ENCODE peak calls at places on chromosomes 16 and 17, in five cellular contexts. One of them, this sample, is unnamed.

GRCh38 chr17:65850486-65850885 is 289.0 kb upstream of the AXIN2 start:
- DNase-seq in tibial nerve: no peak
- DNase-seq in ovary: no peak
- DNase-seq in thyroid gland: no peak
- DNase-seq in H54: peak
- DNase-seq in this sample: no peak

GRCh38 chr17:71383111-71383510 is 737.7 kb upstream of the SOX9 start:
- DNase-seq in thyroid gland: no peak
- DNase-seq in tibial nerve: no peak
- DNase-seq in H54: no peak
- DNase-seq in ovary: no peak
- DNase-seq in this sample: no peak

GRCh38 chr17:40349477-40350409 is 14.8 kb downstream of the GJD3 start:
- DNase-seq in H54: no peak
- DNase-seq in thyroid gland: no peak
- DNase-seq in ovary: peak
- DNase-seq in tibial nerve: no peak
- DNase-seq in this sample: peak

GRCh38 chr17:77325826-77326581 is 185.2 kb downstream of the SEC14L1 start:
- DNase-seq in H54: no peak
- DNase-seq in ovary: no peak
- DNase-seq in tibial nerve: no peak
- DNase-seq in thyroid gland: peak
- DNase-seq in this sample: no peak

GRCh38 chr17:41772218-41772585 is 14.3 kb downstream of the JUP start:
- DNase-seq in tibial nerve: no peak
- DNase-seq in ovary: no peak
- DNase-seq in thyroid gland: peak
- DNase-seq in H54: no peak
- DNase-seq in this sample: no peak

GRCh38 chr17:81854974-81855774 is 5.2 kb downstream of the P4HB start:
- DNase-seq in ovary: no peak
- DNase-seq in tibial nerve: no peak
- DNase-seq in H54: no peak
- DNase-seq in thyroid gland: no peak
- DNase-seq in this sample: peak

GRCh38 chr17:19327039-19327776 is 35.3 kb downstream of the B9D1 start:
- DNase-seq in H54: peak
- DNase-seq in thyroid gland: no peak
- DNase-seq in ovary: no peak
- DNase-seq in tibial nerve: no peak
- DNase-seq in this sample: no peak

GRCh38 chr16:89720859-89721643 is at the start of the genes VPS9D1 and ZNF276:
- DNase-seq in thyroid gland: peak
- DNase-seq in ovary: peak
- DNase-seq in H54: peak
- DNase-seq in tibial nerve: peak
- DNase-seq in this sample: peak

GRCh38 chr17:79561486-79562116 is 49.2 kb downstream of the RBFOX3 start:
- DNase-seq in H54: no peak
- DNase-seq in thyroid gland: no peak
- DNase-seq in ovary: no peak
- DNase-seq in tibial nerve: no peak
- DNase-seq in this sample: no peak

GRCh38 chr16:81445143-81445922 is 725 bp downstream of the CMIP start:
- DNase-seq in H54: peak
- DNase-seq in ovary: peak
- DNase-seq in tibial nerve: no peak
- DNase-seq in thyroid gland: peak
- DNase-seq in this sample: peak

GRCh38 chr16:82027629-82028035 is 7.4 kb upstream of the HSD17B2 start:
- DNase-seq in H54: no peak
- DNase-seq in tibial nerve: no peak
- DNase-seq in ovary: no peak
- DNase-seq in thyroid gland: no peak
- DNase-seq in this sample: no peak

GRCh38 chr16:87003414-87003755 is 313.8 kb downstream of the C16orf95 start:
- DNase-seq in H54: no peak
- DNase-seq in ovary: no peak
- DNase-seq in thyroid gland: no peak
- DNase-seq in tibial nerve: no peak
- DNase-seq in this sample: no peak

GRCh38 chr17:40516581-40517285 is 15.3 kb upstream of the TNS4 start:
- DNase-seq in H54: peak
- DNase-seq in thyroid gland: peak
- DNase-seq in tibial nerve: no peak
- DNase-seq in ovary: no peak
- DNase-seq in this sample: no peak

GRCh38 chr17:7634384-7634783 is 4.4 kb downstream of the SHBG start:
- DNase-seq in tibial nerve: peak
- DNase-seq in H54: no peak
- DNase-seq in ovary: peak
- DNase-seq in thyroid gland: peak
- DNase-seq in this sample: peak

GRCh38 chr17:65666869-65667268 is 105.4 kb upstream of the AXIN2 start:
- DNase-seq in thyroid gland: no peak
- DNase-seq in H54: no peak
- DNase-seq in ovary: no peak
- DNase-seq in tibial nerve: no peak
- DNase-seq in this sample: no peak

GRCh38 chr17:30824002-30824355 is 513 bp downstream of the CRLF3 start:
- DNase-seq in thyroid gland: no peak
- DNase-seq in tibial nerve: no peak
- DNase-seq in ovary: peak
- DNase-seq in H54: peak
- DNase-seq in this sample: peak

GRCh38 chr16:85838876-85839585 is 39.5 kb downstream of the COX4I1 start:
- DNase-seq in tibial nerve: no peak
- DNase-seq in ovary: no peak
- DNase-seq in thyroid gland: no peak
- DNase-seq in H54: no peak
- DNase-seq in this sample: no peak

GRCh38 chr16:71367243-71367976 is 8.9 kb downstream of the CALB2 start:
- DNase-seq in thyroid gland: peak
- DNase-seq in ovary: no peak
- DNase-seq in H54: peak
- DNase-seq in tibial nerve: no peak
- DNase-seq in this sample: peak

GRCh38 chr16:76800196-76800595 is 390.8 kb upstream of the MON1B start:
- DNase-seq in H54: no peak
- DNase-seq in tibial nerve: no peak
- DNase-seq in thyroid gland: no peak
- DNase-seq in ovary: no peak
- DNase-seq in this sample: no peak

GRCh38 chr16:3597226-3597625 is 14.2 kb downstream of the SLX4 start:
- DNase-seq in ovary: no peak
- DNase-seq in thyroid gland: no peak
- DNase-seq in tibial nerve: no peak
- DNase-seq in H54: no peak
- DNase-seq in this sample: no peak

GRCh38 chr16:55655709-55656694 is at the start of gene SLC6A2:
- DNase-seq in H54: no peak
- DNase-seq in tibial nerve: no peak
- DNase-seq in thyroid gland: no peak
- DNase-seq in ovary: no peak
- DNase-seq in this sample: peak

GRCh38 chr17:15651001-15651582 is 31.6 kb upstream of the FBXW10B start:
- DNase-seq in thyroid gland: peak
- DNase-seq in H54: no peak
- DNase-seq in ovary: peak
- DNase-seq in tibial nerve: no peak
- DNase-seq in this sample: no peak

GRCh38 chr16:63174801-63175200 is 1138.6 kb upstream of the CDH8 start:
- DNase-seq in ovary: no peak
- DNase-seq in tibial nerve: no peak
- DNase-seq in H54: no peak
- DNase-seq in thyroid gland: no peak
- DNase-seq in this sample: no peak

GRCh38 chr16:85136213-85136704 is 24.0 kb upstream of the CIBAR2 start:
- DNase-seq in ovary: no peak
- DNase-seq in tibial nerve: peak
- DNase-seq in H54: no peak
- DNase-seq in thyroid gland: no peak
- DNase-seq in this sample: no peak

GRCh38 chr16:1379863-1380174 is 28.1 kb downstream of the GNPTG start:
- DNase-seq in H54: no peak
- DNase-seq in ovary: no peak
- DNase-seq in thyroid gland: no peak
- DNase-seq in tibial nerve: no peak
- DNase-seq in this sample: no peak

GRCh38 chr17:73532441-73532901 is 111.8 kb downstream of the SDK2 start:
- DNase-seq in H54: no peak
- DNase-seq in ovary: no peak
- DNase-seq in tibial nerve: no peak
- DNase-seq in thyroid gland: no peak
- DNase-seq in this sample: no peak

GRCh38 chr17:19502517-19502916 is 31.1 kb upstream of the SLC47A1 start:
- DNase-seq in ovary: no peak
- DNase-seq in H54: no peak
- DNase-seq in thyroid gland: no peak
- DNase-seq in tibial nerve: no peak
- DNase-seq in this sample: no peak

GRCh38 chr17:83082899-83083367 is 3.5 kb downstream of the METRNL start:
- DNase-seq in ovary: peak
- DNase-seq in H54: no peak
- DNase-seq in tibial nerve: no peak
- DNase-seq in thyroid gland: no peak
- DNase-seq in this sample: no peak

GRCh38 chr17:56756536-56756935 is 77.2 kb downstream of the C17orf67 start:
- DNase-seq in H54: peak
- DNase-seq in thyroid gland: no peak
- DNase-seq in ovary: no peak
- DNase-seq in tibial nerve: no peak
- DNase-seq in this sample: no peak

GRCh38 chr17:76493505-76494167 is 7.6 kb downstream of the RHBDF2 start:
- DNase-seq in ovary: no peak
- DNase-seq in thyroid gland: no peak
- DNase-seq in H54: no peak
- DNase-seq in tibial nerve: no peak
- DNase-seq in this sample: no peak

GRCh38 chr16:24346734-24347133 is 90.6 kb downstream of the CACNG3 start:
- DNase-seq in tibial nerve: no peak
- DNase-seq in thyroid gland: no peak
- DNase-seq in ovary: no peak
- DNase-seq in H54: no peak
- DNase-seq in this sample: no peak

GRCh38 chr16:11409398-11409797 is 64.1 kb downstream of the RMI2 start:
- DNase-seq in ovary: no peak
- DNase-seq in tibial nerve: no peak
- DNase-seq in thyroid gland: no peak
- DNase-seq in H54: no peak
- DNase-seq in this sample: no peak

GRCh38 chr17:48555616-48556533 is 11.0 kb upstream of the HOXB2 start:
- DNase-seq in tibial nerve: no peak
- DNase-seq in ovary: no peak
- DNase-seq in thyroid gland: no peak
- DNase-seq in H54: no peak
- DNase-seq in this sample: no peak

GRCh38 chr16:74677868-74678267 is 11.2 kb upstream of the RFWD3 start:
- DNase-seq in thyroid gland: no peak
- DNase-seq in tibial nerve: no peak
- DNase-seq in ovary: no peak
- DNase-seq in H54: no peak
- DNase-seq in this sample: no peak

GRCh38 chr16:85665373-85665740 is 23.4 kb downstream of the GINS2 start:
- DNase-seq in tibial nerve: no peak
- DNase-seq in thyroid gland: no peak
- DNase-seq in ovary: no peak
- DNase-seq in H54: no peak
- DNase-seq in this sample: no peak

GRCh38 chr16:28569011-28569410 is 15.3 kb downstream of the SGF29 start:
- DNase-seq in H54: no peak
- DNase-seq in tibial nerve: no peak
- DNase-seq in ovary: no peak
- DNase-seq in thyroid gland: no peak
- DNase-seq in this sample: no peak
- TF ChIP-seq POLR2A in H54: no peak
- TF ChIP-seq POLR2A in tibial nerve: no peak
- TF ChIP-seq POLR2A in ovary: no peak
- TF ChIP-seq POLR2A in thyroid gland: no peak
- TF ChIP-seq POLR2A in this sample: no peak

GRCh38 chr16:56950455-56950854 is 11.3 kb upstream of the CETP start:
- DNase-seq in ovary: no peak
- DNase-seq in thyroid gland: no peak
- DNase-seq in tibial nerve: no peak
- DNase-seq in H54: no peak
- DNase-seq in this sample: no peak
- TF ChIP-seq POLR2A in ovary: no peak
- TF ChIP-seq POLR2A in thyroid gland: no peak
- TF ChIP-seq POLR2A in tibial nerve: no peak
- TF ChIP-seq POLR2A in H54: no peak
- TF ChIP-seq POLR2A in this sample: no peak

GRCh38 chr17:68294196-68294555 is 2.9 kb downstream of the ARSG start:
- DNase-seq in ovary: no peak
- DNase-seq in tibial nerve: no peak
- DNase-seq in H54: no peak
- DNase-seq in thyroid gland: no peak
- DNase-seq in this sample: no peak
- TF ChIP-seq POLR2A in ovary: no peak
- TF ChIP-seq POLR2A in tibial nerve: no peak
- TF ChIP-seq POLR2A in H54: no peak
- TF ChIP-seq POLR2A in thyroid gland: no peak
- TF ChIP-seq POLR2A in this sample: no peak

GRCh38 chr16:57628008-57628781 is at the start of gene ADGRG1:
- DNase-seq in ovary: peak
- DNase-seq in tibial nerve: peak
- DNase-seq in H54: peak
- DNase-seq in thyroid gland: peak
- DNase-seq in this sample: peak
- TF ChIP-seq POLR2A in ovary: no peak
- TF ChIP-seq POLR2A in tibial nerve: peak
- TF ChIP-seq POLR2A in H54: peak
- TF ChIP-seq POLR2A in thyroid gland: peak
- TF ChIP-seq POLR2A in this sample: peak

GRCh38 chr17:36934759-36935630 is 2.3 kb upstream of the LHX1 start:
- DNase-seq in thyroid gland: no peak
- DNase-seq in tibial nerve: no peak
- DNase-seq in ovary: no peak
- DNase-seq in H54: no peak
- DNase-seq in this sample: peak
- TF ChIP-seq POLR2A in thyroid gland: no peak
- TF ChIP-seq POLR2A in tibial nerve: no peak
- TF ChIP-seq POLR2A in ovary: no peak
- TF ChIP-seq POLR2A in H54: no peak
- TF ChIP-seq POLR2A in this sample: no peak

This sample was measured in erythroblast.